ENCODE peak calls at places on chromosomes 13 and 19, in eight cellular contexts. A, R, N, X, M, Z, E and D are unnamed samples.

GRCh38 chr19:33132425-33132824 is 511 bp downstream of the WDR88 start:
- DNase-seq in A (no peak), R (no peak), E (no peak), M (no peak), N (no peak), Z (no peak), X (no peak), D (no peak)

GRCh38 chr19:19420570-19421301 is 15.3 kb downstream of the GATAD2A start:
- DNase-seq in Z (no peak), N (no peak), A (no peak), R (no peak), E (no peak), X (no peak), M (no peak), D (no peak)

GRCh38 chr13:97879646-97880297 is 73.7 kb upstream of the IPO5 start:
- DNase-seq in R (no peak), E (no peak), Z (no peak), A (no peak), M (no peak), N (peak), X (peak), D (no peak)

GRCh38 chr13:95480131-95480545 is 72.4 kb upstream of the CLDN10 start:
- DNase-seq in E (no peak), Z (peak), A (no peak), N (no peak), X (no peak), M (no peak), R (no peak), D (no peak)

GRCh38 chr13:46679369-46680180 is 117.4 kb downstream of the ESD start:
- DNase-seq in R (no peak), X (peak), E (peak), A (no peak), M (no peak), Z (peak), N (peak), D (peak)

GRCh38 chr19:13981467-13981866 is 24.7 kb downstream of the RFX1 start:
- DNase-seq in N (no peak), R (no peak), M (no peak), A (no peak), X (no peak), Z (no peak), E (no peak), D (no peak)

GRCh38 chr13:44573071-44573470 is 3.1 kb downstream of the TSC22D1 start:
- DNase-seq in N (peak), E (no peak), Z (no peak), X (no peak), M (no peak), A (no peak), R (no peak), D (no peak)

GRCh38 chr19:39133431-39134270 is 8.1 kb downstream of the PAK4 start:
- DNase-seq in M (no peak), Z (no peak), R (no peak), X (no peak), E (no peak), N (no peak), A (no peak), D (peak)

GRCh38 chr19:10923503-10924076 is 4.8 kb downstream of the YIPF2 start:
- DNase-seq in X (no peak), N (no peak), E (no peak), R (no peak), M (no peak), A (no peak), Z (no peak), D (no peak)

GRCh38 chr13:96444676-96445075 is 354.8 kb downstream of the HS6ST3 start:
- DNase-seq in N (no peak), X (no peak), E (no peak), R (no peak), A (no peak), Z (no peak), M (no peak), D (no peak)

GRCh38 chr13:70407486-70407885 is 299.2 kb upstream of the KLHL1 start:
- DNase-seq in M (no peak), N (peak), R (no peak), E (no peak), A (no peak), Z (no peak), X (no peak), D (no peak)

GRCh38 chr19:13120817-13121216 is 2.8 kb downstream of the NACC1 start:
- DNase-seq in N (no peak), R (no peak), E (no peak), X (peak), Z (no peak), M (no peak), A (no peak), D (no peak)

GRCh38 chr13:42832341-42833153 is 51.2 kb downstream of the FAM216B start:
- DNase-seq in E (no peak), A (no peak), M (no peak), N (peak), Z (peak), X (peak), R (no peak), D (no peak)

GRCh38 chr13:32087955-32088747 is 56.6 kb downstream of the FRY start:
- DNase-seq in E (no peak), A (no peak), Z (no peak), N (peak), X (peak), M (no peak), R (no peak), D (no peak)

GRCh38 chr13:44651209-44651608 is 75.1 kb upstream of the TSC22D1 start:
- DNase-seq in R (no peak), Z (no peak), E (no peak), X (no peak), N (no peak), M (no peak), A (no peak), D (no peak)

GRCh38 chr13:48304132-48304876 is 753 bp downstream of the RB1 start:
- DNase-seq in N (peak), M (no peak), Z (peak), X (peak), A (no peak), E (peak), R (no peak), D (peak)

GRCh38 chr19:14113762-14114414 is 3.7 kb downstream of the PRKACA start:
- DNase-seq in N (no peak), Z (no peak), R (peak), M (no peak), X (no peak), A (no peak), E (no peak), D (peak)

GRCh38 chr19:2600914-2601870 is 101.3 kb downstream of the GNG7 start:
- DNase-seq in N (no peak), M (no peak), Z (no peak), E (no peak), R (no peak), X (no peak), A (no peak), D (no peak)

GRCh38 chr19:796692-797527 is at the start of gene PTBP1:
- DNase-seq in Z (peak), X (peak), A (peak), N (peak), M (peak), E (peak), R (peak), D (peak)

GRCh38 chr19:19185853-19186728 is 5.9 kb downstream of the BORCS8 start:
- DNase-seq in E (no peak), R (peak), X (peak), Z (no peak), M (no peak), A (peak), N (peak), D (peak)

GRCh38 chr13:90302113-90302512 is 1045.4 kb upstream of the MIR17HG start:
- DNase-seq in Z (no peak), R (no peak), X (peak), E (no peak), A (no peak), N (peak), M (no peak), D (no peak)

GRCh38 chr13:48838193-48839000 is 137.3 kb upstream of the FNDC3A start:
- DNase-seq in A (no peak), Z (no peak), X (peak), E (peak), N (no peak), M (no peak), R (no peak), D (peak)

GRCh38 chr19:21328885-21329605 is at the start of gene ZNF708:
- DNase-seq in Z (peak), R (peak), E (peak), M (peak), A (peak), N (peak), X (peak), D (peak)

GRCh38 chr13:110272651-110273050 is 34.3 kb downstream of the COL4A1 start:
- DNase-seq in E (no peak), X (no peak), A (no peak), R (no peak), Z (no peak), N (no peak), M (no peak), D (no peak)

GRCh38 chr13:106599875-106600797 is 32.2 kb upstream of the ARGLU1 start:
- DNase-seq in A (no peak), N (peak), E (no peak), M (no peak), X (peak), Z (no peak), R (no peak), D (no peak)

GRCh38 chr19:9801976-9802375 is 16.9 kb downstream of the FBXL12 start:
- DNase-seq in N (no peak), M (no peak), Z (no peak), E (no peak), A (no peak), X (no peak), R (no peak), D (no peak)